ENCODE peak calls at places on chromosomes 4 and X, in eight cellular contexts. N is pancreas, F is T-helper 9 cell, P is iris pigment epithelial cell, O is SW480, D is fibroblast of lung, C is T follicular helper cell, Q is HFF-Myc. X is an unnamed sample.

GRCh38 chrX:103831803-103832544 is at the start of gene RAB9B:
- DNase-seq in N (peak), F (peak), P (peak), O (peak), D (peak), C (no peak), Q (no peak), X (peak)

GRCh38 chr4:184851200-184851541 is 25.4 kb upstream of the ACSL1 start:
- DNase-seq in N (no peak), F (no peak), P (peak), O (no peak), D (no peak), C (no peak), Q (no peak), X (no peak)

GRCh38 chr4:159298502-159298901 is 195.6 kb downstream of the RAPGEF2 start:
- DNase-seq in N (no peak), F (no peak), P (peak), O (no peak), D (peak), C (no peak), Q (no peak), X (peak)

GRCh38 chr4:82484987-82485783 is 54.8 kb downstream of the ENOPH1 start:
- DNase-seq in N (no peak), F (no peak), P (no peak), O (no peak), D (no peak), C (no peak), Q (no peak), X (no peak)

GRCh38 chr4:152862608-152863007 is 73.5 kb upstream of the FHDC1 start:
- DNase-seq in N (no peak), F (no peak), P (peak), O (no peak), D (no peak), C (no peak), Q (no peak), X (no peak)

GRCh38 chrX:9807355-9808182 is 21.3 kb downstream of the SHROOM2 start:
- DNase-seq in N (no peak), F (no peak), P (no peak), O (no peak), D (no peak), C (no peak), Q (no peak), X (no peak)

GRCh38 chrX:101057095-101057714 is 5.3 kb upstream of the TRMT2B start:
- DNase-seq in N (no peak), F (no peak), P (peak), O (peak), D (no peak), C (no peak), Q (no peak), X (no peak)

GRCh38 chrX:114338870-114339269 is 245.0 kb upstream of the HTR2C start:
- DNase-seq in N (no peak), F (no peak), P (no peak), O (no peak), D (no peak), C (no peak), Q (no peak), X (no peak)

GRCh38 chr4:6118201-6118600 is 82.1 kb downstream of the JAKMIP1 start:
- DNase-seq in N (no peak), F (no peak), P (no peak), O (no peak), D (no peak), C (no peak), Q (no peak), X (no peak)

GRCh38 chrX:43836435-43837184 is 45.6 kb downstream of the MAOB start:
- DNase-seq in N (no peak), F (no peak), P (peak), O (peak), D (peak), C (no peak), Q (no peak), X (peak)

GRCh38 chr4:126718161-126718560 is 914.6 kb upstream of the INTU start:
- DNase-seq in N (no peak), F (no peak), P (peak), O (no peak), D (peak), C (no peak), Q (no peak), X (no peak)

GRCh38 chr4:44326716-44327115 is 121.9 kb downstream of the KCTD8 start:
- DNase-seq in N (no peak), F (no peak), P (no peak), O (no peak), D (peak), C (no peak), Q (no peak), X (no peak)

GRCh38 chrX:101260435-101260834 is 30.7 kb downstream of the TAF7L start:
- DNase-seq in N (no peak), F (no peak), P (peak), O (peak), D (peak), C (no peak), Q (no peak), X (no peak)

GRCh38 chr4:86453044-86453501 is 93.2 kb upstream of the MAPK10 start:
- DNase-seq in N (no peak), F (no peak), P (peak), O (no peak), D (peak), C (no peak), Q (no peak), X (peak)

GRCh38 chr4:7646384-7647061 is 211.8 kb upstream of the PSAPL1 start:
- DNase-seq in N (no peak), F (no peak), P (peak), O (no peak), D (peak), C (no peak), Q (no peak), X (no peak)

GRCh38 chr4:8300832-8301231 is 31.3 kb downstream of the HTRA3 start:
- DNase-seq in N (no peak), F (no peak), P (no peak), O (no peak), D (no peak), C (no peak), Q (no peak), X (no peak)